ENCODE peak calls at places on chromosomes 5 and 9, in eight cellular contexts. K, D, X, P, J, A, M and I are unnamed samples.

GRCh38 chr9:136052433-136052880 is 42.6 kb downstream of the NACC2 start:
- DNase-seq in K (no peak), D (peak), X (no peak), P (peak), J (no peak), A (no peak), M (no peak), I (no peak)

GRCh38 chr9:118630079-118630478 is 739.2 kb downstream of the BRINP1 start:
- DNase-seq in K (no peak), D (no peak), X (no peak), P (no peak), J (no peak), A (no peak), M (no peak), I (no peak)

GRCh38 chr5:104223885-104224773 is 661.5 kb upstream of the NUDT12 start:
- DNase-seq in K (no peak), D (no peak), X (no peak), P (no peak), J (no peak), A (no peak), M (no peak), I (no peak)

GRCh38 chr9:104868687-104869404 is 59.1 kb downstream of the ABCA1 start:
- DNase-seq in K (no peak), D (peak), X (no peak), P (peak), J (peak), A (peak), M (no peak), I (no peak)

GRCh38 chr5:149133795-149134777 is 7.2 kb upstream of the ABLIM3 start:
- DNase-seq in K (no peak), D (no peak), X (no peak), P (no peak), J (peak), A (peak), M (no peak), I (no peak)

GRCh38 chr9:97845130-97845529 is 7.9 kb upstream of the FOXE1 start:
- DNase-seq in K (no peak), D (no peak), X (no peak), P (no peak), J (no peak), A (no peak), M (no peak), I (peak)

GRCh38 chr9:136467766-136468165 is 15.1 kb downstream of the SEC16A start:
- DNase-seq in K (no peak), D (no peak), X (no peak), P (no peak), J (no peak), A (no peak), M (no peak), I (no peak)

GRCh38 chr5:157100140-157100679 is 8.6 kb downstream of the HAVCR2 start:
- DNase-seq in K (no peak), D (no peak), X (peak), P (no peak), J (no peak), A (no peak), M (peak), I (no peak)

GRCh38 chr9:105737205-105737604 is 42.9 kb downstream of the TMEM38B start:
- DNase-seq in K (no peak), D (no peak), X (no peak), P (no peak), J (no peak), A (no peak), M (no peak), I (no peak)

GRCh38 chr9:21803674-21804048 is 1.2 kb downstream of the MTAP start:
- DNase-seq in K (no peak), D (no peak), X (no peak), P (no peak), J (no peak), A (no peak), M (no peak), I (no peak)

GRCh38 chr5:35742006-35742405 is 114.7 kb upstream of the IL7R start:
- DNase-seq in K (no peak), D (no peak), X (no peak), P (no peak), J (no peak), A (no peak), M (no peak), I (no peak)

GRCh38 chr5:2184024-2184362 is 301.3 kb upstream of the IRX4 start:
- DNase-seq in K (no peak), D (no peak), X (no peak), P (no peak), J (no peak), A (no peak), M (no peak), I (no peak)

GRCh38 chr5:54177058-54177457 is 133.3 kb downstream of the ARL15 start:
- DNase-seq in K (no peak), D (no peak), X (no peak), P (no peak), J (no peak), A (no peak), M (no peak), I (no peak)

GRCh38 chr5:90968319-90968718 is 409.7 kb downstream of the ADGRV1 start:
- DNase-seq in K (no peak), D (no peak), X (no peak), P (no peak), J (no peak), A (no peak), M (no peak), I (no peak)